ENCODE peak calls at places on chromosome 19, in four cellular contexts. O is GM12891, F is K562, C is GM12878. W is an unnamed sample.

GRCh38 chr19:27833031-27833430 is 1379.9 kb downstream of the UQCRFS1 start:
- DNase-seq in C (no peak), O (no peak), F (no peak), W (no peak)

GRCh38 chr19:55638864-55639359 is 1.9 kb upstream of the ZNF580 start:
- DNase-seq in O (no peak), F (peak), C (no peak), W (no peak)

GRCh38 chr19:5805465-5806132 is 732 bp downstream of the NRTN start:
- DNase-seq in F (peak), C (no peak), O (peak), W (peak)

GRCh38 chr19:7294571-7295212 is 478 bp upstream of the INSR start:
- DNase-seq in F (peak), O (peak), C (no peak), W (peak)

GRCh38 chr19:11486661-11487503 is 6.0 kb upstream of the ELAVL3 start:
- DNase-seq in C (no peak), F (no peak), O (no peak), W (no peak)

GRCh38 chr19:10285393-10285792 is 1.4 kb upstream of the ICAM4 start:
- DNase-seq in O (no peak), F (peak), C (no peak), W (no peak)

GRCh38 chr19:17673937-17674799 is 14.0 kb downstream of the UNC13A start:
- DNase-seq in F (no peak), O (no peak), C (no peak), W (no peak)

GRCh38 chr19:5927439-5927821 is 13.4 kb downstream of the CAPS start:
- DNase-seq in C (peak), F (no peak), O (peak), W (no peak)

GRCh38 chr19:38850976-38851621 is 1.3 kb upstream of the HNRNPL start:
- DNase-seq in O (no peak), F (peak), C (no peak), W (no peak)

GRCh38 chr19:55392820-55393219 is 7.1 kb downstream of the RPL28 start:
- DNase-seq in O (no peak), F (no peak), C (no peak), W (no peak)

GRCh38 chr19:42436006-42436405 is 6.7 kb downstream of the CXCL17 start:
- DNase-seq in O (no peak), C (no peak), F (no peak), W (no peak)

GRCh38 chr19:14770136-14770535 is 8.2 kb downstream of the ADGRE2 start:
- DNase-seq in O (no peak), C (no peak), F (no peak), W (no peak)

GRCh38 chr19:37635076-37636056 is 19.9 kb downstream of the ZFP30 start:
- DNase-seq in F (no peak), C (no peak), O (no peak), W (no peak)

GRCh38 chr19:45443462-45444317 is 20.0 kb upstream of the ERCC1 start:
- DNase-seq in O (no peak), F (peak), C (no peak), W (peak)

GRCh38 chr19:44260695-44261446 is 1.2 kb downstream of the ZNF233 start:
- DNase-seq in C (no peak), F (no peak), O (no peak), W (no peak)

GRCh38 chr19:15549581-15549980 is 41.3 kb downstream of the CYP4F22 start:
- DNase-seq in C (no peak), O (no peak), F (no peak), W (no peak)

DNA sequence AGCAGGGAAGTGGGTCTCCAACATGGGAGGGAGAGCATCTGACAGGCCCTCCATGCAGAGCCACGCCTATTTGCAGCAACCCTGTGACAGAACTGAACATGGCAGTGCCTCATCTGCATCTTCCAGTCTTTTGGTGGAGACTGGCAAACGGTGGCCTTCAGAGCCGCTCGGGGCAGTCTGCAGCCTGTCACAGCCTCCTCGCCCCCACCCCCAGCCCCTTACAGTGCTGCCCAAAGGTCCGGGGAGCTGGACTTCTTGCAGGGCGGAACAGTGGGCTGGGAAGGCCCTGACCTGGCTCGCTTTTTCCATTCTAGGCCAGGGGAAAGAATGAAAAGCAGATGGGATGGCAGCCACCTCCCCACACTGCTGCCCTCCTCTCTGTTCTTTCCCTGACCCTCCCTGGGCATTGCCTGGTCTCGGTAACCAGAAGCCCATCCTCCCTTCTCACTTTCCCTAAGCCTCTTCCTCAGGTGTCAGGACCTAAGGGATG is 2.7 kb downstream of the CALM3 start:
- DNase-seq in C (no peak), O (no peak), F (no peak), W (no peak)
- TF ChIP-seq SPI1 in C (no peak), O (no peak), F (no peak), W (no peak)

GRCh38 chr19:35125270-35125717 is 9.6 kb downstream of the LGI4 start:
- DNase-seq in C (no peak), F (no peak), O (no peak), W (no peak)
- TF ChIP-seq POLR2AphosphoS5 in C (no peak), F (no peak), O (no peak), W (no peak)

GRCh38 chr19:13120817-13121216 is 2.8 kb downstream of the NACC1 start:
- DNase-seq in F (no peak), O (no peak), C (no peak), W (no peak)

GRCh38 chr19:13118424-13119193 is 545 bp downstream of the NACC1 start:
- DNase-seq in C (no peak), F (peak), O (peak), W (peak)

GRCh38 chr19:13117772-13118423 is at the start of gene NACC1:
- DNase-seq in C (no peak), O (peak), F (peak), W (peak)

GRCh38 chr19:13121551-13122274 is 3.6 kb downstream of the NACC1 start:
- DNase-seq in O (no peak), F (no peak), C (no peak), W (no peak)

DNA sequence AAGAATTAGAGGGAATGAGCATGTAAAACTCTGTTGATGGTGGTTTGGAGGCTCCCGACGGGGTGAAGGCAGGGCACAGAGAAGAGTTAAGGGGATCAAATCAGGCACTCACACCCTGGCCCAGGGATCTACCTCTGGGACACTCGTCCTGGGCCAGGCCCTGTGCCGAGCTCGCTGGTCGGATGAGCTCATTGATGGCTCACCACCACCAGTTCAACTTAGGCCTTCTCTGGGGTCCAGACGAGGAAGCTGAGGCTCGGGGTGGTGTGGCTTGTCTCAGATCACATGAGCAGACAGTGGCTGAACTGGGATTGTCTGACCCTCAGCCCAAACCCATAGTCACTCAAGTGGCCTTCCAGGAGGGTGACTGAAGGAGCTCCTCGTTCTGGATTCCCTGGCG is 1.6 kb downstream of the NACC1 start:
- DNase-seq in C (no peak), O (no peak), F (no peak), W (no peak)
- TF ChIP-seq SPI1 in C (no peak), O (no peak), F (no peak), W (no peak)

GRCh38 chr19:18710986-18711751 is 27.7 kb downstream of the CRTC1 start:
- DNase-seq in O (no peak), C (no peak), F (no peak), W (no peak)

GRCh38 chr19:18708452-18709231 is 25.2 kb downstream of the CRTC1 start:
- DNase-seq in C (no peak), O (no peak), F (no peak), W (no peak)

GRCh38 chr19:18709546-18709945 is 26.1 kb downstream of the CRTC1 start:
- DNase-seq in F (no peak), O (no peak), C (no peak), W (no peak)

GRCh38 chr19:18711893-18712292 is 28.4 kb downstream of the CRTC1 start:
- DNase-seq in F (no peak), C (no peak), O (no peak), W (no peak)

GRCh38 chr19:18710186-18710585 is 26.7 kb downstream of the CRTC1 start:
- DNase-seq in O (no peak), C (no peak), F (no peak), W (no peak)
- TF ChIP-seq POLR2AphosphoS5 in O (no peak), C (no peak), F (no peak), W (no peak)

GRCh38 chr19:33373701-33374405 is at the start of gene CEBPG:
- DNase-seq in O (peak), F (peak), C (no peak), W (peak)
- TF ChIP-seq SPI1 in O (no peak), F (no peak), C (no peak), W (no peak)

GRCh38 chr19:53977991-53978731 is 13.3 kb upstream of the CACNG6 start:
- DNase-seq in C (no peak), F (peak), O (no peak), W (no peak)
- TF ChIP-seq POLR2AphosphoS5 in C (no peak), F (no peak), O (no peak), W (no peak)

DNA sequence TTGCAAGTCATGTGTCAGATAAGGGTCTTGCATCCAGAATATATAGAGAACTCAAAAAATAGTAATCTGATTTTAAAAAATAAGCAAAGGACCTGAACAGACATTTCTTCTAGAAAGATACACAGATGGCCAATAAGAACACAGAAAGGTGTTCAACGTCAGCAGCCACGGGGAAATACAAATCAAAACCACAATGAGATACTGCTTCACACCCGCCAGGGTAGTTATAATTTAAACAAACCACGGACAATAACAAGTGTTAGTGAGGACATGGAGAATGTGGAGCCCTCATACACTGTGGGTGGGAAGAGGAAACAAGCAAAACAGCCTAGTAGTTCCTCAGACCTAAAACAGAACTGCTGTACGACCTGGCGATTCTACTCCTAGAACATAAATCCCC is 26.6 kb upstream of the NAPA start:
- DNase-seq in O (no peak), C (peak), F (no peak), W (no peak)
- TF ChIP-seq SPI1 in O (no peak), C (no peak), F (no peak), W (no peak)

W was measured in HL-60.